ENCODE peak calls at places on chromosome 9, in six cellular contexts. One of them, this sample, is unnamed.

GRCh38 chr9:132356276-132356924 is 1.6 kb upstream of the SETX start:
- DNase-seq in NCI-H1436: no peak
- DNase-seq in left ventricle myocardium superior: no peak
- DNase-seq in hepatic stellate cell: no peak
- DNase-seq in activated CD4-positive, CD25-positive, alpha-beta regulatory T cell: no peak
- DNase-seq in stimulated activated CD4-positive, alpha-beta T cell treated with anti-CD3 and anti-CD28 coated beads, Interleukin-1b, Interleukin-23, amount 100 ng/mL, for 24 hours: no peak
- DNase-seq in this sample: no peak

GRCh38 chr9:82129708-82130107 is 141.1 kb downstream of the SPATA31D1 start:
- DNase-seq in NCI-H1436: no peak
- DNase-seq in hepatic stellate cell: no peak
- DNase-seq in stimulated activated CD4-positive, alpha-beta T cell treated with anti-CD3 and anti-CD28 coated beads, Interleukin-1b, Interleukin-23, amount 100 ng/mL, for 24 hours: no peak
- DNase-seq in activated CD4-positive, CD25-positive, alpha-beta regulatory T cell: no peak
- DNase-seq in left ventricle myocardium superior: no peak
- DNase-seq in this sample: no peak

GRCh38 chr9:128124873-128125574 is 2.5 kb downstream of the PTGES2 start:
- DNase-seq in hepatic stellate cell: no peak
- DNase-seq in NCI-H1436: peak
- DNase-seq in activated CD4-positive, CD25-positive, alpha-beta regulatory T cell: no peak
- DNase-seq in left ventricle myocardium superior: peak
- DNase-seq in stimulated activated CD4-positive, alpha-beta T cell treated with anti-CD3 and anti-CD28 coated beads, Interleukin-1b, Interleukin-23, amount 100 ng/mL, for 24 hours: no peak
- DNase-seq in this sample: peak

GRCh38 chr9:132372177-132373095 is 17.6 kb upstream of the SETX start:
- DNase-seq in activated CD4-positive, CD25-positive, alpha-beta regulatory T cell: no peak
- DNase-seq in NCI-H1436: no peak
- DNase-seq in stimulated activated CD4-positive, alpha-beta T cell treated with anti-CD3 and anti-CD28 coated beads, Interleukin-1b, Interleukin-23, amount 100 ng/mL, for 24 hours: no peak
- DNase-seq in left ventricle myocardium superior: no peak
- DNase-seq in hepatic stellate cell: no peak
- DNase-seq in this sample: peak

GRCh38 chr9:129472651-129473102 is 148.2 kb downstream of the C9orf50 start:
- DNase-seq in stimulated activated CD4-positive, alpha-beta T cell treated with anti-CD3 and anti-CD28 coated beads, Interleukin-1b, Interleukin-23, amount 100 ng/mL, for 24 hours: no peak
- DNase-seq in NCI-H1436: no peak
- DNase-seq in hepatic stellate cell: no peak
- DNase-seq in activated CD4-positive, CD25-positive, alpha-beta regulatory T cell: no peak
- DNase-seq in left ventricle myocardium superior: no peak
- DNase-seq in this sample: no peak

GRCh38 chr9:3473402-3473801 is 52.4 kb downstream of the RFX3 start:
- DNase-seq in stimulated activated CD4-positive, alpha-beta T cell treated with anti-CD3 and anti-CD28 coated beads, Interleukin-1b, Interleukin-23, amount 100 ng/mL, for 24 hours: no peak
- DNase-seq in activated CD4-positive, CD25-positive, alpha-beta regulatory T cell: no peak
- DNase-seq in hepatic stellate cell: no peak
- DNase-seq in NCI-H1436: no peak
- DNase-seq in left ventricle myocardium superior: no peak
- DNase-seq in this sample: no peak

GRCh38 chr9:137430723-137431415 is 7.7 kb downstream of the NOXA1 start:
- DNase-seq in activated CD4-positive, CD25-positive, alpha-beta regulatory T cell: no peak
- DNase-seq in NCI-H1436: no peak
- DNase-seq in left ventricle myocardium superior: peak
- DNase-seq in stimulated activated CD4-positive, alpha-beta T cell treated with anti-CD3 and anti-CD28 coated beads, Interleukin-1b, Interleukin-23, amount 100 ng/mL, for 24 hours: no peak
- DNase-seq in hepatic stellate cell: no peak
- DNase-seq in this sample: peak

GRCh38 chr9:136525841-136526499 is 19.9 kb downstream of the NOTCH1 start:
- DNase-seq in stimulated activated CD4-positive, alpha-beta T cell treated with anti-CD3 and anti-CD28 coated beads, Interleukin-1b, Interleukin-23, amount 100 ng/mL, for 24 hours: no peak
- DNase-seq in activated CD4-positive, CD25-positive, alpha-beta regulatory T cell: no peak
- DNase-seq in hepatic stellate cell: no peak
- DNase-seq in NCI-H1436: no peak
- DNase-seq in left ventricle myocardium superior: no peak
- DNase-seq in this sample: peak

GRCh38 chr9:86700601-86701000 is 246.7 kb downstream of the GAS1 start:
- DNase-seq in left ventricle myocardium superior: peak
- DNase-seq in stimulated activated CD4-positive, alpha-beta T cell treated with anti-CD3 and anti-CD28 coated beads, Interleukin-1b, Interleukin-23, amount 100 ng/mL, for 24 hours: no peak
- DNase-seq in activated CD4-positive, CD25-positive, alpha-beta regulatory T cell: no peak
- DNase-seq in NCI-H1436: no peak
- DNase-seq in hepatic stellate cell: no peak
- DNase-seq in this sample: peak

GRCh38 chr9:116656977-116657376 is 30.1 kb upstream of the TRIM32 start:
- DNase-seq in stimulated activated CD4-positive, alpha-beta T cell treated with anti-CD3 and anti-CD28 coated beads, Interleukin-1b, Interleukin-23, amount 100 ng/mL, for 24 hours: no peak
- DNase-seq in left ventricle myocardium superior: no peak
- DNase-seq in activated CD4-positive, CD25-positive, alpha-beta regulatory T cell: no peak
- DNase-seq in hepatic stellate cell: no peak
- DNase-seq in NCI-H1436: no peak
- DNase-seq in this sample: no peak

GRCh38 chr9:70257991-70258691 is 637 bp upstream of the SMC5 start:
- DNase-seq in left ventricle myocardium superior: no peak
- DNase-seq in activated CD4-positive, CD25-positive, alpha-beta regulatory T cell: no peak
- DNase-seq in stimulated activated CD4-positive, alpha-beta T cell treated with anti-CD3 and anti-CD28 coated beads, Interleukin-1b, Interleukin-23, amount 100 ng/mL, for 24 hours: no peak
- DNase-seq in NCI-H1436: peak
- DNase-seq in hepatic stellate cell: peak
- DNase-seq in this sample: peak

GRCh38 chr9:98146101-98146991 is 27.3 kb upstream of the TRIM14 start:
- DNase-seq in NCI-H1436: peak
- DNase-seq in stimulated activated CD4-positive, alpha-beta T cell treated with anti-CD3 and anti-CD28 coated beads, Interleukin-1b, Interleukin-23, amount 100 ng/mL, for 24 hours: no peak
- DNase-seq in hepatic stellate cell: no peak
- DNase-seq in activated CD4-positive, CD25-positive, alpha-beta regulatory T cell: no peak
- DNase-seq in left ventricle myocardium superior: peak
- DNase-seq in this sample: no peak

GRCh38 chr9:33709241-33709640 is 86.1 kb upstream of the PRSS3 start:
- DNase-seq in hepatic stellate cell: no peak
- DNase-seq in stimulated activated CD4-positive, alpha-beta T cell treated with anti-CD3 and anti-CD28 coated beads, Interleukin-1b, Interleukin-23, amount 100 ng/mL, for 24 hours: no peak
- DNase-seq in NCI-H1436: no peak
- DNase-seq in activated CD4-positive, CD25-positive, alpha-beta regulatory T cell: no peak
- DNase-seq in left ventricle myocardium superior: no peak
- DNase-seq in this sample: no peak

GRCh38 chr9:15873573-15874177 is 320.8 kb downstream of the CCDC171 start:
- DNase-seq in NCI-H1436: peak
- DNase-seq in left ventricle myocardium superior: no peak
- DNase-seq in stimulated activated CD4-positive, alpha-beta T cell treated with anti-CD3 and anti-CD28 coated beads, Interleukin-1b, Interleukin-23, amount 100 ng/mL, for 24 hours: no peak
- DNase-seq in hepatic stellate cell: no peak
- DNase-seq in activated CD4-positive, CD25-positive, alpha-beta regulatory T cell: no peak
- DNase-seq in this sample: no peak

GRCh38 chr9:102044133-102044532 is 305.7 kb upstream of the GRIN3A start:
- DNase-seq in left ventricle myocardium superior: no peak
- DNase-seq in hepatic stellate cell: no peak
- DNase-seq in NCI-H1436: no peak
- DNase-seq in activated CD4-positive, CD25-positive, alpha-beta regulatory T cell: no peak
- DNase-seq in stimulated activated CD4-positive, alpha-beta T cell treated with anti-CD3 and anti-CD28 coated beads, Interleukin-1b, Interleukin-23, amount 100 ng/mL, for 24 hours: no peak
- DNase-seq in this sample: no peak

GRCh38 chr9:132769895-132770774 is 99.9 kb downstream of the GTF3C4 start:
- DNase-seq in activated CD4-positive, CD25-positive, alpha-beta regulatory T cell: peak
- DNase-seq in NCI-H1436: no peak
- DNase-seq in stimulated activated CD4-positive, alpha-beta T cell treated with anti-CD3 and anti-CD28 coated beads, Interleukin-1b, Interleukin-23, amount 100 ng/mL, for 24 hours: no peak
- DNase-seq in left ventricle myocardium superior: peak
- DNase-seq in hepatic stellate cell: peak
- DNase-seq in this sample: peak

GRCh38 chr9:32969270-32969669 is 32.2 kb downstream of the APTX start:
- DNase-seq in NCI-H1436: no peak
- DNase-seq in activated CD4-positive, CD25-positive, alpha-beta regulatory T cell: no peak
- DNase-seq in stimulated activated CD4-positive, alpha-beta T cell treated with anti-CD3 and anti-CD28 coated beads, Interleukin-1b, Interleukin-23, amount 100 ng/mL, for 24 hours: no peak
- DNase-seq in hepatic stellate cell: peak
- DNase-seq in left ventricle myocardium superior: no peak
- DNase-seq in this sample: no peak

GRCh38 chr9:126822278-126822677 is 17.4 kb downstream of the ZBTB43 start:
- DNase-seq in activated CD4-positive, CD25-positive, alpha-beta regulatory T cell: no peak
- DNase-seq in NCI-H1436: no peak
- DNase-seq in stimulated activated CD4-positive, alpha-beta T cell treated with anti-CD3 and anti-CD28 coated beads, Interleukin-1b, Interleukin-23, amount 100 ng/mL, for 24 hours: no peak
- DNase-seq in left ventricle myocardium superior: no peak
- DNase-seq in hepatic stellate cell: no peak
- DNase-seq in this sample: no peak

GRCh38 chr9:127803507-127804352 is 1.0 kb downstream of the FPGS start:
- DNase-seq in left ventricle myocardium superior: no peak
- DNase-seq in activated CD4-positive, CD25-positive, alpha-beta regulatory T cell: no peak
- DNase-seq in stimulated activated CD4-positive, alpha-beta T cell treated with anti-CD3 and anti-CD28 coated beads, Interleukin-1b, Interleukin-23, amount 100 ng/mL, for 24 hours: no peak
- DNase-seq in NCI-H1436: no peak
- DNase-seq in hepatic stellate cell: peak
- DNase-seq in this sample: no peak

GRCh38 chr9:113222482-113222841 is 1.1 kb downstream of the SLC31A1 start:
- DNase-seq in left ventricle myocardium superior: no peak
- DNase-seq in stimulated activated CD4-positive, alpha-beta T cell treated with anti-CD3 and anti-CD28 coated beads, Interleukin-1b, Interleukin-23, amount 100 ng/mL, for 24 hours: no peak
- DNase-seq in hepatic stellate cell: no peak
- DNase-seq in NCI-H1436: no peak
- DNase-seq in activated CD4-positive, CD25-positive, alpha-beta regulatory T cell: no peak
- DNase-seq in this sample: no peak

GRCh38 chr9:38229123-38229829 is 160.2 kb upstream of the SHB start:
- DNase-seq in NCI-H1436: no peak
- DNase-seq in hepatic stellate cell: no peak
- DNase-seq in activated CD4-positive, CD25-positive, alpha-beta regulatory T cell: no peak
- DNase-seq in left ventricle myocardium superior: no peak
- DNase-seq in stimulated activated CD4-positive, alpha-beta T cell treated with anti-CD3 and anti-CD28 coated beads, Interleukin-1b, Interleukin-23, amount 100 ng/mL, for 24 hours: no peak
- DNase-seq in this sample: no peak

GRCh38 chr9:127163409-127163808 is 41.0 kb upstream of the ANGPTL2 start:
- DNase-seq in NCI-H1436: no peak
- DNase-seq in stimulated activated CD4-positive, alpha-beta T cell treated with anti-CD3 and anti-CD28 coated beads, Interleukin-1b, Interleukin-23, amount 100 ng/mL, for 24 hours: no peak
- DNase-seq in hepatic stellate cell: peak
- DNase-seq in left ventricle myocardium superior: no peak
- DNase-seq in activated CD4-positive, CD25-positive, alpha-beta regulatory T cell: no peak
- DNase-seq in this sample: no peak

GRCh38 chr9:107685399-107685798 is 195.8 kb upstream of the KLF4 start:
- DNase-seq in left ventricle myocardium superior: no peak
- DNase-seq in stimulated activated CD4-positive, alpha-beta T cell treated with anti-CD3 and anti-CD28 coated beads, Interleukin-1b, Interleukin-23, amount 100 ng/mL, for 24 hours: no peak
- DNase-seq in activated CD4-positive, CD25-positive, alpha-beta regulatory T cell: no peak
- DNase-seq in NCI-H1436: no peak
- DNase-seq in hepatic stellate cell: no peak
- DNase-seq in this sample: no peak